ENCODE peak calls at places on chromosome 7, in four cellular contexts. W is HCT116, S is HepG2, E is K562. C is an unnamed sample.

GRCh38 chr7:84372155-84372621 is 177.6 kb upstream of the SEMA3A start:
- DNase-seq in W (peak; percentile 3), S (no peak), E (no peak), C (no peak)

GRCh38 chr7:1112109-1112508 is 24.2 kb downstream of the GPER1 start:
- DNase-seq in W (no peak), S (no peak), E (no peak), C (no peak)

GRCh38 chr7:33854951-33855350 is 50.4 kb upstream of the BMPER start:
- DNase-seq in W (no peak), S (no peak), E (no peak), C (no peak)

GRCh38 chr7:51314726-51315125 is 1.9 kb downstream of the COBL start:
- DNase-seq in W (no peak), S (no peak), E (no peak), C (no peak)

GRCh38 chr7:142887282-142888015 is 1.9 kb upstream of the TRPV6 start:
- DNase-seq in W (no peak), S (no peak), E (no peak), C (no peak)

GRCh38 chr7:159227433-159227832 is 82.8 kb upstream of the VIPR2 start:
- DNase-seq in W (no peak), S (no peak), E (no peak), C (no peak)

GRCh38 chr7:33909755-33910154 is 4.4 kb downstream of the BMPER start:
- DNase-seq in W (no peak), S (no peak), E (no peak), C (no peak)

GRCh38 chr7:621572-622285 is 102.1 kb upstream of the PDGFA start:
- DNase-seq in W (no peak), S (no peak), E (no peak), C (no peak)

GRCh38 chr7:70417061-70417655 is 714.8 kb upstream of the GALNT17 start:
- DNase-seq in W (no peak), S (no peak), E (no peak), C (no peak)

GRCh38 chr7:98867271-98867701 is 2.5 kb downstream of the TMEM130 start:
- DNase-seq in W (no peak), S (no peak), E (peak; percentile 26), C (no peak)

GRCh38 chr7:143063741-143064140 is 11.6 kb downstream of the OR6V1 start:
- DNase-seq in W (no peak), S (no peak), E (no peak), C (no peak)

GRCh38 chr7:10225265-10225664 is 748.4 kb upstream of the PHF14 start:
- DNase-seq in W (no peak), S (no peak), E (no peak), C (no peak)

DNA sequence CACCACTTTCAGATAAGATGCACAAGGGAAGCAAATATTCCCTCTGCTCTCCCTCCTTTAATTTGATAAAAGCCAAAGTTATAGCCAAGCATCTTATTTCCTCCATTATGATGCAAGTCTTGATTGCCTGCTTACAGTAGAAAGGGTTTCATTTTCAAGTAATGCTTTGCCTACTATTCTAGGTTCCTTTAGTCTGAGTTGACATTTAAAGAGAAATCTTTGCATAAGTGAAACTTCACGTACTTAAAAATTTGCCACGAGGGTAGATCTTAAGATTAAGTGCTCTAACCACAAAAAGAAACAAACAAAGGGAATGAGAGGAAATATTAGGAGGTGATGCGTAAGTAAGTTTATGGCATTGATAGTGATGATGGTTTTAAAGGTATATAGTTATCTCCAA is 78.1 kb upstream of the VWDE start:
- DNase-seq in W (no peak), S (no peak), E (no peak), C (no peak)
- H3K4me3 ChIP-seq in W (no peak overlapping the region), S (no peak overlapping the region), E (no peak overlapping the region), C (no peak overlapping the region)

GRCh38 chr7:2990949-2991470 is 52.7 kb downstream of the CARD11 start:
- DNase-seq in W (no peak), S (no peak), E (no peak), C (no peak)
- TF ChIP-seq TCF7L2 in W (no peak), S (no peak), E (no peak), C (no peak)

GRCh38 chr7:20228654-20229053 is 11.5 kb upstream of the MACC1 start:
- DNase-seq in W (no peak), S (no peak), E (no peak), C (no peak)

GRCh38 chr7:20233362-20233761 is 16.2 kb upstream of the MACC1 start:
- DNase-seq in W (no peak), S (no peak), E (no peak), C (no peak)

GRCh38 chr7:20232848-20233247 is 15.7 kb upstream of the MACC1 start:
- DNase-seq in W (no peak), S (no peak), E (no peak), C (no peak)

GRCh38 chr7:20227291-20227795 is 10.2 kb upstream of the MACC1 start:
- DNase-seq in W (no peak), S (no peak), E (no peak), C (no peak)

DNA sequence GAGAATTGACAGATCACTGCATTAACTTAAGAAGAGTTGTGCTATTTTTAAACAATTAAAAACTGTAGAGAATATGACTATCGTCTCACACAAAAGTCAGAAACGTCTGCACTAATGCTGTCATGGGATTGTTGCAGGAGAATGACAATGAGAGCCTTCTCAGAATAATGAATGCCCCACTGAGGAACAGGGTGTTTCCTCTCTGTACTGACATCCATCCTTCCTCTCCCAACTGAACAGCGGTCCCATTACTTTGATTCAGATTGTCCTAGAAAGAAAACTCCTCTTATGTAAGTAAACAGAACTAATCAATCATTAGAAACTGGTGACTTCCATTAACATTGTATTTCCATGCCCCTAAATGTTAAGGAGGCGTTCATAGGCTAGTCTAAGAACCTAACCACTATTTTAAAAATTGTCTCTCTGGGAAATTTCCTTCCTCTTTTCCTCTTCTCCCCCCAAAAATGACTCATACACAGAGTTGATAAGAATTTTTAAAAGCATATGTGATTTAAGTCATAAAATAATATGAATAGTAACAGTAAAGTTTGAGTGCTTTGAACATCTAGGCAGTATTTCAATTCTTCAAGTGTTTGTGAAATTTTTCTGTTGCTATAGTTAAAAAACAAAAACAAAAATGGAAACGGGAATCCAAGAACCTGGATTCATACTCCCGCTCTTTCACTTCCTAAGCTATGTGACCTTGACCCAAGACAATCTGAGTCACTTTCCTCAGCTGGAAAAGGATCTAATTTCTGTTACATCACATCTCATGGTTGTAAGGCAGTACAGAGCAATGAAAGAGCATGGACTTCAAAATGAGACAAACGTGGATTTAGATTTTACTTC is 12.7 kb upstream of the MACC1 start:
- DNase-seq in W (no peak), S (no peak), E (no peak), C (no peak)
- TF ChIP-seq REST in W (no peak), S (no peak), E (no peak), C (no peak)

GRCh38 chr7:139830292-139830691 is 1.2 kb downstream of the TBXAS1 start:
- DNase-seq in W (no peak), S (no peak), E (no peak), C (no peak)
- H3K4me3 ChIP-seq in W (no peak overlapping the region), S (no peak overlapping the region), E (no peak overlapping the region), C (no peak overlapping the region)

GRCh38 chr7:24756545-24756988 is 697 bp downstream of the GSDME start:
- DNase-seq in W (no peak), S (no peak), E (no peak), C (no peak)
- TF ChIP-seq TCF7L2 in W (no peak), S (no peak), E (no peak), C (no peak)

DNA sequence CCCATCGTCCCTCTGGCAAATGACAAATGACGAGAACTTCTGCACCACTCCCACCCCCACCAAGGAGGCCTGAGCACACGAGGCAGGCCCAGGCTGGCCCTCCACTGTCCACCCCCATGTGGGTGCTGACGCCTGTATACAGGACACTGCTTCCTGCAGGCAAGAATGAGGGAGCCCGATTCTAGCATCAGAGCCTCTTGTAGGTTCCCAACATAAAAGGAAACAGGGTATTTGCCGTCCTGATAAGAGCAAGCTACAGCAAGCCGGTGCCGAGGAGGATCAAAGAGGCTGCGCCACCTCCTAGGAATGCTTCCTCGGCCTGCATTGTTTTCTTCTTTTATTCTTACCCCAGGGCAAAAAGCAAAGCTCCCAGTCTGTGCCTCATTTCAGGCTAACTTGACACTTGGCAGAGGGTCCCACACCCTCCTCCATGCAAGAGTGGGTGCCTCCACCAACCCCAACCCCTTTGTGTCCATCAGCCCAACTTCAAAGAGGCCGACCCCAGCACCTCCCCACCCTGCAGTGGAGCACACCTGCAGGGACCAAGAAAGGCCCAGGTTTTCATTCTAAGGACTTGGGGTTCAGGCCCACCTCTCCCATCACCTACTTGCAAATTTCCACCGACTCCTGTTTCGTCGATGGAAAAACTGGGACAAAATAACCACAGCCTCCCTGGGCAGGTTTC is 23.8 kb downstream of the TNS3 start:
- DNase-seq in W (peak; percentile 46), S (no peak), E (no peak), C (no peak)
- TF ChIP-seq REST in W (no peak), S (no peak), E (no peak), C (no peak)

C was measured in Panc1.